ENCODE peak calls at places on chromosome 12, in nine cellular contexts. S is PC-3, N is SK-N-SH, R is HCT116, I is hepatocyte, Y is neural progenitor cell, O is OCI-LY7, D is GM23248, P is MM.1S. Z is an unnamed sample.

GRCh38 chr12:171743-172705 is 41.9 kb downstream of the SLC6A12 start:
- DNase-seq in O (no peak), I (no peak), Y (no peak), D (no peak), P (no peak), R (no peak), N (peak), S (no peak), Z (no peak)

GRCh38 chr12:52555577-52555976 is 2.6 kb upstream of the KRT71 start:
- DNase-seq in I (no peak), S (no peak), O (no peak), R (no peak), P (no peak), D (no peak), Y (no peak), N (no peak), Z (no peak)

GRCh38 chr12:27013606-27014084 is 539 bp downstream of the TM7SF3 start:
- DNase-seq in R (no peak), S (peak), I (peak), P (peak), N (no peak), Y (peak), O (peak), D (peak), Z (peak)

GRCh38 chr12:118288174-118288573 is 84.5 kb downstream of the TAOK3 start:
- DNase-seq in N (no peak), D (no peak), R (no peak), I (no peak), S (no peak), P (no peak), Y (no peak), O (no peak), Z (no peak)

GRCh38 chr12:131074221-131075083 is 120.7 kb downstream of the ADGRD1 start:
- DNase-seq in R (no peak), D (peak), I (peak), Y (no peak), N (no peak), S (no peak), P (no peak), O (no peak), Z (no peak)

GRCh38 chr12:32273712-32274111 is 125.6 kb upstream of the FGD4 start:
- DNase-seq in S (no peak), I (peak), Y (peak), D (no peak), N (no peak), P (peak), O (peak), R (no peak), Z (peak)

GRCh38 chr12:102765736-102766135 is 151.3 kb downstream of the PAH start:
- DNase-seq in N (no peak), O (no peak), D (no peak), I (no peak), R (no peak), S (no peak), Y (no peak), P (no peak), Z (no peak)

GRCh38 chr12:30847259-30847658 is 79.3 kb upstream of the TSPAN11 start:
- DNase-seq in D (peak), O (peak), R (peak), S (peak), N (peak), P (peak), I (peak), Y (peak), Z (peak)

GRCh38 chr12:1479645-1480044 is 114.7 kb downstream of the FBXL14 start:
- DNase-seq in R (no peak), N (no peak), O (no peak), I (no peak), P (no peak), D (no peak), S (no peak), Y (no peak), Z (no peak)

DNA sequence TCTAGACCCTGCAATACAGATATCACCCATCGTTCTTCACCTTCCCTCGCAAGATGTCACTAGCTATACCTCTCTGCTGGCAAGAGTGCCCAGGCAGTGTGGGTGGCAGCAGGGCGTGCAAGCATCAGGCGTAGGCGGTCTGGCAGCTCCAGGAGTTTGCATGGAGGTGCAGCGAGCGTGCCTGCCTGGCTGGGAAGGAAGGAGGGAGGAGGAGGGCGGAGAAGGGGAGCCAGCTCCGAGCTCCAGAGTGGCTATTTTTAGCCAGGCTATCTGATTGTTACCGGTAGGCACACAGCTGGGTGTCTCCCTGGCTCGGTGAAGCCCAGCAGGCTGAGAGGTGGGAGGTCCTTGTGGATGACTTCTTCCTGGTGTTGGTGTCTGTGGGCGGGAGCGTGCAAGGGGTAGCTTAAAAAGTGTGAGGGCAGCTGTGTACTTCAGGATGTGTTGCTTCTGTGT is 6.2 kb downstream of the FOXJ2 start:
- DNase-seq in D (peak), N (peak), P (no peak), Y (peak), I (peak), S (no peak), R (no peak), O (no peak), Z (peak)
- H3K4me3 ChIP-seq in D (peak), N (peak), P (no peak), Y (peak), I (no peak), S (no peak), R (no peak), O (no peak), Z (peak)

DNA sequence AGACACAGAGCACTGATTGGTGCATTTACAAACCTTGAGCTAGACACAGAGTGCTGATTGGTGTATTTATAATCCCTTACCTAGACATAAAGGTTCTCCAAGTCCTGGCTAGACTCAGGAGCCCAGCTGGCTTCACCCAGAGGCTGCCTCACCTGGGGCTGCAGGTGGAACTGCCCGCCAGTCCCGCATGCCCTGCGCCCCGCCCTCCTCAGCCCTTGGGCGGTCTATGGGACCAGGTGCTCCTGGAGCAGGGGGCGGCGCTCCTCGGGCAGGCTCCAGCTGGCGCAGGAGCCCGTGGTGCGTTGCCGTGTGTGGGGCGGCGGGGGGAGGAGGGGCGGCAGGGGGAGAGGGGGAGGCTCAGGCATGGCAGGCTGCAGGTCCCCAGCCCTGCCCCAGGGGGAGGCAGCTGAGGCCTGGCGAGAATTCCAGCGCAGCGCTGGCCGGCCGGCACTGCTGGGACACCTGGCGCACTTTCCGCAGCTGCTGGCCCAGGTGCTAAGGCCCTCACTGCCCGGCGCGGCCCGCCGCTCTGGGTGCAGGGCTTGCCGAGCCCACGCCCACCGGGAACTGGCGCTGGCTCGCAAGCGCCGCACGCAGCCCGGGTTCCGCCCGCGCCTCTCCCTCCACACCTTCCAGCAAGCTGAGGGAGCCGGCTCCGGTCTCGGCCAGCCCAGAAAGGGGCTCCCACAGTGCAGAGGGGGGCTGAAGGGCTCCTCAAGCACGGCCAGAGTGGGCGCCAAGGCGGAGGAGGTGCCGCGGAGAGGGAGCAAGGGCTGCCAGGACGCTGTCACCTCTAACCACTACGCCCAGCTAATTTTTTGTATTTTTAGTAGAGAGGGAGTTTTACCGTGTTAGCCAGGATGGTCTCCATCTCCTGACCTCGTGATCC is 3.1 kb upstream of the SLCO1B3 start:
- DNase-seq in O (no peak), D (no peak), R (no peak), Y (no peak), N (no peak), P (no peak), S (no peak), I (no peak), Z (peak)
- TF ChIP-seq EZH2phosphoT487 in O (no peak), D (no peak), R (no peak), Y (no peak), N (no peak), P (no peak), S (no peak), I (no peak), Z (no peak)

GRCh38 chr12:121829250-121829918 is 25.6 kb downstream of the SETD1B start:
- DNase-seq in I (no peak), D (no peak), P (no peak), O (no peak), N (no peak), Y (no peak), S (no peak), R (no peak), Z (no peak)

GRCh38 chr12:121827351-121828099 is 23.7 kb downstream of the SETD1B start:
- DNase-seq in D (no peak), S (no peak), R (no peak), O (no peak), P (no peak), N (no peak), I (no peak), Y (no peak), Z (no peak)

GRCh38 chr12:121828306-121828705 is 24.5 kb downstream of the SETD1B start:
- DNase-seq in N (peak), I (no peak), D (no peak), P (no peak), Y (no peak), R (no peak), S (no peak), O (no peak), Z (no peak)

GRCh38 chr12:121830134-121830533 is 26.3 kb downstream of the SETD1B start:
- DNase-seq in Y (no peak), P (no peak), S (no peak), N (no peak), D (no peak), I (no peak), R (no peak), O (no peak), Z (no peak)

DNA sequence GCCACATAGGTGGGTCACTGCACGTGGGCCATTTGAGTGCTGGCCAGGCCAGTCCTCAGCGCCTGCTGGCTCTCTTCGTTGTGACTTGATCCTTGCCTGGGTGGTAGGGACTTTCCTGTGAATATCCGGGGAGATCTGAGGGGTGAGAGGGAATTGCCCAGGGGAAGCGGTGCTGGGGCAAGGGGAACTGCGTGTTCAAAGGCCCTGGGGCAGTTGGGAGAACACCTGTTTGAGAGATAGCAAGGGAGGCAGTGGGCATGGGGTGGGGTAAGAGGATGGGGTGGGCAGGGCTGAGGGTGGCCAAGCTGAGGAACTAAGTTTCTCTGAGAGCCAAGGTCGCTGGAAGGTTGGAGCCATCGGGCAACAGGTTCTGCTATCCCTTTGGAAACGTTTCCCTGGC is 25.0 kb downstream of the SETD1B start:
- DNase-seq in O (no peak), I (no peak), Y (no peak), N (no peak), R (no peak), P (no peak), D (no peak), S (no peak), Z (no peak)
- H3K4me3 ChIP-seq in O (no peak), I (no peak), Y (no peak), N (no peak), R (no peak), P (no peak), D (no peak), S (no peak), Z (no peak)

GRCh38 chr12:109720856-109721189 is 7.2 kb downstream of the FAM222A start:
- DNase-seq in Y (no peak), O (no peak), R (no peak), N (no peak), D (no peak), I (no peak), P (no peak), S (no peak), Z (no peak)

GRCh38 chr12:109722753-109723109 is 9.1 kb downstream of the FAM222A start:
- DNase-seq in R (no peak), Y (no peak), P (no peak), S (no peak), D (no peak), I (no peak), O (no peak), N (no peak), Z (no peak)

GRCh38 chr12:109720152-109720855 is 6.7 kb downstream of the FAM222A start:
- DNase-seq in S (no peak), Y (peak), P (no peak), I (no peak), D (no peak), N (peak), O (no peak), R (no peak), Z (no peak)

GRCh38 chr12:109722022-109722752 is 8.6 kb downstream of the FAM222A start:
- DNase-seq in R (no peak), S (no peak), N (no peak), P (no peak), D (no peak), O (no peak), Y (no peak), I (no peak), Z (no peak)

GRCh38 chr12:109721276-109721675 is 7.7 kb downstream of the FAM222A start:
- DNase-seq in R (no peak), D (no peak), Y (no peak), O (no peak), S (no peak), I (no peak), P (no peak), N (no peak), Z (no peak)
- TF ChIP-seq EZH2phosphoT487 in R (no peak), D (no peak), Y (no peak), O (no peak), S (no peak), I (no peak), P (no peak), N (no peak), Z (no peak)

DNA sequence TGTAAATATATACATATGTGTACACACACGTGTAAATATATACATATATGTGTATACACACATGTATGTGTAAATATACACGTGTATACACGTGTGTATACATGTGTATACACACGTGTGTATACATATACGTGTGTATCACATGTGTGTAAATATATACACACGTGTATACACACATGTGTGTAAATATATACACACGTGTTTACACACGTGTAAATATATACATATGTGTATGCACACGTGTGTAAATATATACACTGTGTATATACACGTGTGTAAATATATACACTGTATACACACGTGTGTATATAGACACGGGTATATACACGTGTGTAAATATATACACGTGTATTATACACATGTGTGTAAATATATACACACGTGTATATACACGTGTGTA is 71.7 kb downstream of the RPAP3 start:
- DNase-seq in D (no peak), N (no peak), P (no peak), S (no peak), I (no peak), R (no peak), O (no peak), Y (no peak), Z (no peak)
- H3K4me3 ChIP-seq in D (no peak), N (no peak), P (no peak), S (no peak), I (no peak), R (no peak), O (no peak), Y (no peak), Z (no peak)

GRCh38 chr12:108306014-108306501 is 33.1 kb downstream of the CMKLR1 start:
- DNase-seq in P (no peak), R (no peak), D (peak), O (no peak), N (no peak), S (peak), Y (peak), I (peak), Z (no peak)
- TF ChIP-seq EZH2phosphoT487 in P (no peak), R (no peak), D (no peak), O (no peak), N (no peak), S (no peak), Y (no peak), I (no peak), Z (no peak)

GRCh38 chr12:6945613-6946012 is 1.8 kb downstream of the C12orf57 start:
- DNase-seq in N (peak), Y (no peak), R (no peak), D (no peak), I (no peak), P (peak), O (peak), S (no peak), Z (no peak)

GRCh38 chr12:6947615-6948014 is 3.5 kb upstream of the PTPN6 start:
- DNase-seq in Y (no peak), R (no peak), N (no peak), D (no peak), I (no peak), S (no peak), P (no peak), O (peak), Z (no peak)

GRCh38 chr12:6946920-6947374 is 3.1 kb downstream of the C12orf57 start:
- DNase-seq in I (no peak), N (no peak), R (no peak), Y (no peak), P (no peak), O (no peak), D (no peak), S (no peak), Z (no peak)

GRCh38 chr12:6944381-6945186 is 762 bp downstream of the C12orf57 start:
- DNase-seq in R (peak), Y (peak), P (peak), D (peak), I (peak), N (peak), O (peak), S (peak), Z (peak)

GRCh38 chr12:6946033-6946919 is 2.5 kb downstream of the C12orf57 start:
- DNase-seq in R (peak), I (peak), O (peak), D (no peak), N (peak), Y (peak), P (peak), S (peak), Z (peak)
- H3K4me3 ChIP-seq in R (peak), I (peak), O (peak), D (no peak), N (no peak), Y (peak), P (peak), S (peak), Z (peak)

DNA sequence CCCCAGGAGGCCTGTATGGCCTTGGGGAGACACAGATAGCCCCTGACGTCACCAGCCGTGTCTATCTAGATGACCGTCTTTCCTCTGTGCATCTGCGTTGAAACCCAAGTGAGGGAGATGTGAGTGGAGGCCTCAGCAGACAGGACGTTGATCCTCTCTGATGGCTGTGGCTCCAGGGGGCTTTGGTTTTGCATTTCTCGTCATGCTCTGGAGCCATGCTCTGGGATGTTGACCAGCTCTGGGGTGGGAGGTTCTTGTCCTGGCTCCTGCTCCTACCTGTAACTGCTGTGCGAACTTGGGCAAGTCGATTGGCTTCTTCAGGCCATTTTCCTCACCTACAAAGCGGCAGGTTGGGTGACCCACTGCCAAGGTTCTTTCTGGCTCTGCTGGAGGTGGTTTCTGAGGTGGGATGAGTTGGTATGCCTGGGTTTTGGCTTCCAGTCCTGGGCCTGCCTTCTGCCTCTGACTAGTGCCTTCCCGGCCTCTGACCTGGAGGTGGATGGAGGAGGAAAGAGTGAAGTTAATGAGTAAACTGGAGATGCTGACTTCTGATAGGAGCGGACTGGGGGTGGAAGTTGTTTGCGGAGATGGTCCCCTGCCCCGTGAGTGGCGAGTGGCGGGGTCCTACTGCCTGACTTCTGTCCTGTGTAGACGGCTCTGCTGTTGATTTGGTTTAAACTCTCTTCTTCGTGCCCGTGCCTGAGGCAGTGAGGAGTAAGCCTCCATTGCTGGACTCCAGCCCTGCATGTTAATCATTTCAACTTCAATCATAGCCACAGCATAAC is 8.4 kb downstream of the TSPAN9 start:
- DNase-seq in D (no peak), R (no peak), N (no peak), I (no peak), S (no peak), O (no peak), Y (no peak), P (no peak), Z (no peak)
- TF ChIP-seq EZH2phosphoT487 in D (no peak), R (no peak), N (no peak), I (no peak), S (no peak), O (no peak), Y (no peak), P (no peak), Z (no peak)

Z was measured in GM23338.